ENCODE peak calls at places on chromosomes 11 and 22, in six cellular contexts. One of them, this sample, is unnamed.

GRCh38 chr11:85685820-85686459 is at the start of gene CCDC89:
- DNase-seq in GM12878: no peak
- DNase-seq in K562: no peak
- DNase-seq in IMR-90: peak; percentile 99
- DNase-seq in A549: no peak
- DNase-seq in HepG2: peak; percentile 68
- DNase-seq in this sample: peak; percentile 78

GRCh38 chr11:33899383-33900037 is 7.6 kb upstream of the LMO2 start:
- DNase-seq in HepG2: no peak
- DNase-seq in GM12878: no peak
- DNase-seq in IMR-90: peak; percentile 66
- DNase-seq in K562: peak; percentile 52
- DNase-seq in A549: peak; percentile 53
- DNase-seq in this sample: no peak

GRCh38 chr22:50452649-50453048 is 22.2 kb downstream of the SBF1 start:
- DNase-seq in K562: no peak
- DNase-seq in GM12878: no peak
- DNase-seq in HepG2: no peak
- DNase-seq in IMR-90: no peak
- DNase-seq in A549: no peak
- DNase-seq in this sample: no peak

GRCh38 chr11:9688716-9689511 is 25.0 kb downstream of the SWAP70 start:
- DNase-seq in GM12878: peak; percentile 81
- DNase-seq in HepG2: no peak
- DNase-seq in IMR-90: peak; percentile 81
- DNase-seq in K562: no peak
- DNase-seq in A549: no peak
- DNase-seq in this sample: no peak

GRCh38 chr11:125141686-125142535 is 22.6 kb upstream of the PKNOX2 start:
- DNase-seq in IMR-90: peak; percentile 29
- DNase-seq in GM12878: no peak
- DNase-seq in A549: peak; percentile 19
- DNase-seq in K562: peak; percentile 87
- DNase-seq in HepG2: no peak
- DNase-seq in this sample: peak; percentile 87

GRCh38 chr11:89604281-89604680 is 105.8 kb upstream of the TRIM77 start:
- DNase-seq in HepG2: no peak
- DNase-seq in IMR-90: no peak
- DNase-seq in A549: no peak
- DNase-seq in GM12878: no peak
- DNase-seq in K562: no peak
- DNase-seq in this sample: no peak

GRCh38 chr11:34593085-34593484 is 27.8 kb upstream of the EHF start:
- DNase-seq in GM12878: no peak
- DNase-seq in IMR-90: no peak
- DNase-seq in HepG2: no peak
- DNase-seq in K562: no peak
- DNase-seq in A549: no peak
- DNase-seq in this sample: no peak

GRCh38 chr11:122893131-122893530 is 10.6 kb downstream of the JHY start:
- DNase-seq in GM12878: no peak
- DNase-seq in HepG2: no peak
- DNase-seq in K562: no peak
- DNase-seq in IMR-90: no peak
- DNase-seq in A549: no peak
- DNase-seq in this sample: no peak

GRCh38 chr11:117094776-117095175 is 3.5 kb downstream of the SIK3 start:
- DNase-seq in A549: no peak
- DNase-seq in K562: no peak
- DNase-seq in GM12878: no peak
- DNase-seq in IMR-90: peak; percentile 56
- DNase-seq in HepG2: no peak
- DNase-seq in this sample: no peak

GRCh38 chr11:44746894-44747293 is 20.1 kb downstream of the TSPAN18 start:
- DNase-seq in A549: no peak
- DNase-seq in IMR-90: no peak
- DNase-seq in K562: no peak
- DNase-seq in GM12878: no peak
- DNase-seq in HepG2: no peak
- DNase-seq in this sample: no peak

GRCh38 chr22:39994566-39995345 is at the start of gene FAM83F:
- DNase-seq in A549: no peak
- DNase-seq in IMR-90: no peak
- DNase-seq in GM12878: no peak
- DNase-seq in K562: peak; percentile 58
- DNase-seq in HepG2: no peak
- DNase-seq in this sample: no peak

GRCh38 chr11:235180-235997 is 753 bp downstream of the SIRT3 start:
- DNase-seq in K562: no peak
- DNase-seq in HepG2: no peak
- DNase-seq in IMR-90: peak; percentile 32
- DNase-seq in GM12878: no peak
- DNase-seq in A549: no peak
- DNase-seq in this sample: no peak

GRCh38 chr22:46171940-46172339 is 21.6 kb downstream of the PPARA start:
- DNase-seq in IMR-90: peak; percentile 74
- DNase-seq in HepG2: no peak
- DNase-seq in K562: no peak
- DNase-seq in GM12878: no peak
- DNase-seq in A549: no peak
- DNase-seq in this sample: no peak

GRCh38 chr22:47334596-47334995 is 572.1 kb downstream of the TBC1D22A start:
- DNase-seq in A549: no peak
- DNase-seq in HepG2: no peak
- DNase-seq in GM12878: no peak
- DNase-seq in K562: no peak
- DNase-seq in IMR-90: no peak
- DNase-seq in this sample: no peak

GRCh38 chr22:47333625-47334024 is 571.2 kb downstream of the TBC1D22A start:
- DNase-seq in A549: no peak
- DNase-seq in K562: no peak
- DNase-seq in GM12878: no peak
- DNase-seq in HepG2: peak; percentile 9
- DNase-seq in IMR-90: peak; percentile 71
- DNase-seq in this sample: no peak

GRCh38 chr22:47332246-47332980 is 570.0 kb downstream of the TBC1D22A start:
- DNase-seq in IMR-90: no peak
- DNase-seq in A549: no peak
- DNase-seq in HepG2: no peak
- DNase-seq in K562: no peak
- DNase-seq in GM12878: no peak
- DNase-seq in this sample: no peak

GRCh38 chr22:47329727-47330653 is 567.5 kb downstream of the TBC1D22A start:
- DNase-seq in K562: no peak
- DNase-seq in IMR-90: no peak
- DNase-seq in HepG2: no peak
- DNase-seq in GM12878: no peak
- DNase-seq in A549: no peak
- DNase-seq in this sample: no peak

GRCh38 chr22:47331750-47332149 is 569.3 kb downstream of the TBC1D22A start:
- DNase-seq in GM12878: no peak
- DNase-seq in IMR-90: no peak
- DNase-seq in HepG2: no peak
- DNase-seq in K562: no peak
- DNase-seq in A549: no peak
- DNase-seq in this sample: no peak
- TF ChIP-seq BHLHE40 in GM12878: no peak
- TF ChIP-seq BHLHE40 in IMR-90: no peak
- TF ChIP-seq BHLHE40 in HepG2: no peak
- TF ChIP-seq BHLHE40 in K562: no peak
- TF ChIP-seq BHLHE40 in A549: no peak
- TF ChIP-seq BHLHE40 in this sample: no peak

DNA sequence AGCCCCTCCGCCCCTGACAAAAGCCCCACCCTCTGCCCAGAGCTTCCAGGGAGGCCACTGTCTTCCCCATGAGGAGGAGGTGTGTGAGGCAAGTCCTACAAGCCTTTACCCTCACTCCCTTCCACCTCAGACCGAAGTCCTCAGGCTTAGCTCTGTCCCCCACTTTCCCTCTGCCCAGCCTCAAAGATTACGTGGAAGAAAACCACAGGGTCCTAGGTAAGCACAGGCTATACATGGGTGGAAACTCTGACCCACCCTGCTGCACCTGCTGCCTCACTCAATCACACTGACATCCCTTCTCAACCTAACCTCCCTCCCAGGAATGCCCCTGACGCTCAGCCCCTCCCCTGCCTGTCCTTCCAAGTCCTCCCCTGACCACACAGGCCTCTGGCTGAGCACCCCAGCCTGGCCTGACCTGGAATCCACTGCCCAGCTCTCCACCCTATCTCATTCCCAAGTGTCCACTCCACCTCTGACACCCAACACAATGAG is 3.6 kb upstream of the ARAP1 start:
- DNase-seq in IMR-90: no peak
- DNase-seq in GM12878: no peak
- DNase-seq in HepG2: no peak
- DNase-seq in K562: no peak
- DNase-seq in A549: no peak
- DNase-seq in this sample: no peak
- TF ChIP-seq BHLHE40 in IMR-90: no peak
- TF ChIP-seq BHLHE40 in GM12878: no peak
- TF ChIP-seq BHLHE40 in HepG2: no peak
- TF ChIP-seq BHLHE40 in K562: no peak
- TF ChIP-seq BHLHE40 in A549: no peak
- TF ChIP-seq BHLHE40 in this sample: no peak

GRCh38 chr11:133386262-133386661 is 146.0 kb downstream of the OPCML start:
- DNase-seq in K562: no peak
- DNase-seq in HepG2: no peak
- DNase-seq in A549: no peak
- DNase-seq in GM12878: no peak
- DNase-seq in IMR-90: no peak
- DNase-seq in this sample: no peak
- TF ChIP-seq BHLHE40 in K562: no peak
- TF ChIP-seq BHLHE40 in HepG2: no peak
- TF ChIP-seq BHLHE40 in A549: no peak
- TF ChIP-seq BHLHE40 in GM12878: no peak
- TF ChIP-seq BHLHE40 in IMR-90: no peak
- TF ChIP-seq BHLHE40 in this sample: no peak

DNA sequence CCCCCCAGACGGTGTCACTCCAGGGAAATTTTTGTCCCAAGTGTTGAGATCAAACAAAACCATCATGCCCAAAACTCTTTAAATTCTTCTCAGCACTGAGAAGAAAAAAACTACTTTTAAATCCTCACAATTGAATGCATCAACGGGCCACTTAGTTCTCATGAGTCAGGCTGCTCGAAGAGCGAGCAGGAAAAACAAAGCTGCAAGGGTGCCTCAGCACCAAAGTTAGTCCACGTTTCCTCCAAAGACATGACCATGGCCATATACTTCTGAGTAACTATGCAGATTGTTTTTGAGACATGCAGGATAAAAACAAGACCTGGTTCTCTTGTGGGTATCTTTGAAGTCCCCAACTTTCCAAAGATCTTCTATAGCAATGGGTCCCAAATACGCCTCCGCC is 12.7 kb downstream of the MN1 start:
- DNase-seq in K562: no peak
- DNase-seq in A549: no peak
- DNase-seq in GM12878: no peak
- DNase-seq in HepG2: no peak
- DNase-seq in IMR-90: no peak
- DNase-seq in this sample: no peak
- TF ChIP-seq BHLHE40 in K562: no peak
- TF ChIP-seq BHLHE40 in A549: no peak
- TF ChIP-seq BHLHE40 in GM12878: no peak
- TF ChIP-seq BHLHE40 in HepG2: no peak
- TF ChIP-seq BHLHE40 in IMR-90: no peak
- TF ChIP-seq BHLHE40 in this sample: no peak

DNA sequence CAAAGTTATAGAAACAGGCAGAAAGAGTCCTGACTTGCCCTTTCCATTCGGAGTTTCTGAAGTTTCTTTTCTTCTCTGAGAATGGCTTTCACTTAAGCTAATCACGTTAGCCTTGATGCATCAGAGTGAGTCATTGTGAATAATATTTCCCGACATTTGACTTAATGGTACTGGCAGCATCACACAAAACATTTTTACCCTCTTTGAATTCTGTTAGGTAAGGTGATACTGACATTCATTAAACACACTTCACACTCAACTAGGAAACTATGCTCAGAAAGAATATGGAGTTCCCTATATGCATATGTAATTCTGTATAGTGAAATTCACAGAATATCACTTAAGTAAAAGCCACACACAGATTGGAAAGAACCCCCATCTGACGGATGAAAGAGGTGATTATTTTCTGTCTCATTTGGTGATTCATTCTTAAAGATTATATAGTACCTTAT is 120.8 kb upstream of the ARHGAP20 start:
- DNase-seq in GM12878: no peak
- DNase-seq in A549: no peak
- DNase-seq in K562: no peak
- DNase-seq in HepG2: no peak
- DNase-seq in IMR-90: peak; percentile 89
- DNase-seq in this sample: no peak
- TF ChIP-seq BHLHE40 in GM12878: no peak
- TF ChIP-seq BHLHE40 in A549: no peak
- TF ChIP-seq BHLHE40 in K562: no peak
- TF ChIP-seq BHLHE40 in HepG2: no peak
- TF ChIP-seq BHLHE40 in IMR-90: no peak
- TF ChIP-seq BHLHE40 in this sample: no peak

DNA sequence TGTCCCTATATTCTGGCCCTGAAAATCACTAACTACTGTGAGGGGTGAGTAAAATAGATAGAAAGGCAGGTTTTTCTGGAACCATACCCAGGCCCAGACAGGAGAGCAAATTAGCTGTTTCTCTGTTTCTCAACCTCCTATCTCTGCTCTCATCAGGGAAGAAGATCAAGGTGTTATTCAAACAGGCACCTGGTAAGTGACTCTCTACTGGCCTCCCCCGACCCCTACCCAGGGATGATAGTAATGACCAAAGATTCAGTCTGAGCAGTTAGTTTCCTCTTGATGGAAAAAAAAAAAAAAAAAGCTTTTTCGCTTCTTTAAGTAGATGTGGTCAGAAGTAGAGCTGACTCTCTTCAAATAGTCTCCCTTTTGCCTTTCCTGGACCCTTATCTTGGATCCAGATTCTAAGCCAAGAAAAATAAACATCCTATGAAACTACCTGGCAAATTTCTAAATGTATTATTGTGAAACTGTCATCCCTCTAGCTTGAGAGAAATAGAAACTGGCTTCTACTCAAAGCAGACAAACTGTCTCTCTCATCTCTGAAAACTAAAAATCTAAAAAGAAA is 9.9 kb downstream of the LRRC4C start:
- DNase-seq in IMR-90: no peak
- DNase-seq in GM12878: no peak
- DNase-seq in A549: no peak
- DNase-seq in HepG2: no peak
- DNase-seq in K562: no peak
- DNase-seq in this sample: no peak
- TF ChIP-seq BHLHE40 in IMR-90: no peak
- TF ChIP-seq BHLHE40 in GM12878: no peak
- TF ChIP-seq BHLHE40 in A549: no peak
- TF ChIP-seq BHLHE40 in HepG2: no peak
- TF ChIP-seq BHLHE40 in K562: no peak
- TF ChIP-seq BHLHE40 in this sample: no peak

GRCh38 chr11:28618426-28618825 is 510.2 kb downstream of the METTL15 start:
- DNase-seq in HepG2: no peak
- DNase-seq in GM12878: no peak
- DNase-seq in IMR-90: peak; percentile 33
- DNase-seq in A549: no peak
- DNase-seq in K562: no peak
- DNase-seq in this sample: no peak
- TF ChIP-seq BHLHE40 in HepG2: no peak
- TF ChIP-seq BHLHE40 in GM12878: no peak
- TF ChIP-seq BHLHE40 in IMR-90: no peak
- TF ChIP-seq BHLHE40 in A549: no peak
- TF ChIP-seq BHLHE40 in K562: no peak
- TF ChIP-seq BHLHE40 in this sample: no peak